ENCODE peak calls at places on chromosome 13, in five cellular contexts. X, K, I, S and L are unnamed samples.

GRCh38 chr13:84816567-84817133 is 934.4 kb upstream of the SLITRK1 start:
- DNase-seq in X (no peak), K (no peak), I (no peak), S (no peak), L (no peak)

GRCh38 chr13:113641426-113641825 is 16.6 kb downstream of the ATP4B start:
- DNase-seq in X (no peak), K (no peak), I (no peak), S (no peak), L (no peak)

GRCh38 chr13:29505950-29506349 is 89.5 kb downstream of the SLC7A1 start:
- DNase-seq in X (no peak), K (no peak), I (no peak), S (no peak), L (no peak)

GRCh38 chr13:112873851-112874750 is 94.9 kb upstream of the MCF2L start:
- DNase-seq in X (peak), K (no peak), I (no peak), S (peak), L (peak)

GRCh38 chr13:105035092-105035491 is 1500.4 kb downstream of the EFNB2 start:
- DNase-seq in X (no peak), K (no peak), I (no peak), S (no peak), L (no peak)

GRCh38 chr13:23902975-23903905 is 5.9 kb upstream of the C1QTNF9B start:
- DNase-seq in X (no peak), K (no peak), I (no peak), S (no peak), L (no peak)

GRCh38 chr13:35179494-35179893 is 237.4 kb downstream of the NBEA start:
- DNase-seq in X (peak), K (no peak), I (no peak), S (no peak), L (no peak)

GRCh38 chr13:20799726-20800416 is 26.1 kb upstream of the EEF1AKMT1 start:
- DNase-seq in X (peak), K (no peak), I (no peak), S (no peak), L (no peak)

GRCh38 chr13:67341406-67341805 is 111.3 kb upstream of the PCDH9 start:
- DNase-seq in X (no peak), K (no peak), I (no peak), S (no peak), L (no peak)

GRCh38 chr13:50916701-50917184 is 7.2 kb downstream of the RNASEH2B start:
- DNase-seq in X (no peak), K (peak), I (no peak), S (no peak), L (no peak)

GRCh38 chr13:74110053-74110452 is 24.2 kb downstream of the KLF12 start:
- DNase-seq in X (no peak), K (no peak), I (no peak), S (no peak), L (no peak)

GRCh38 chr13:29954082-29955043 is 103.9 kb upstream of the UBL3 start:
- DNase-seq in X (no peak), K (no peak), I (peak), S (no peak), L (no peak)

GRCh38 chr13:95734124-95734523 is 57.2 kb downstream of the DNAJC3 start:
- DNase-seq in X (no peak), K (no peak), I (no peak), S (no peak), L (no peak)

GRCh38 chr13:110464547-110465343 is 96.8 kb downstream of the RAB20 start:
- DNase-seq in X (no peak), K (no peak), I (no peak), S (no peak), L (no peak)

GRCh38 chr13:114235697-114236096 is 1.0 kb downstream of the CDC16 start:
- DNase-seq in X (no peak), K (no peak), I (no peak), S (no peak), L (no peak)

GRCh38 chr13:94121686-94122085 is 357.8 kb downstream of the DCT start:
- DNase-seq in X (peak), K (no peak), I (no peak), S (no peak), L (no peak)

GRCh38 chr13:109782066-109782822 is 4.1 kb downstream of the IRS2 start:
- DNase-seq in X (no peak), K (no peak), I (no peak), S (no peak), L (no peak)

GRCh38 chr13:110636701-110637201 is 21.4 kb downstream of the NAXD start:
- DNase-seq in X (no peak), K (no peak), I (no peak), S (no peak), L (peak)

GRCh38 chr13:63190742-63191141 is 1775.1 kb upstream of the PCDH20 start:
- DNase-seq in X (peak), K (no peak), I (no peak), S (no peak), L (no peak)

GRCh38 chr13:102128216-102128800 is 273.5 kb downstream of the FGF14 start:
- DNase-seq in X (peak), K (no peak), I (no peak), S (no peak), L (no peak)

GRCh38 chr13:112062047-112062618 is 4.8 kb upstream of the SOX1 start:
- DNase-seq in X (no peak), K (no peak), I (no peak), S (peak), L (peak)

GRCh38 chr13:100234524-100235136 is 145.7 kb downstream of the PCCA start:
- DNase-seq in X (peak), K (no peak), I (no peak), S (no peak), L (no peak)

GRCh38 chr13:43284162-43284561 is 260.8 kb downstream of the DNAJC15 start:
- DNase-seq in X (peak), K (no peak), I (no peak), S (no peak), L (no peak)

GRCh38 chr13:21465710-21466160 is 6.6 kb upstream of the ZDHHC20 start:
- DNase-seq in X (no peak), K (no peak), I (no peak), S (no peak), L (peak)

GRCh38 chr13:39102981-39103490 is 64.8 kb downstream of the NHLRC3 start:
- DNase-seq in X (no peak), K (peak), I (no peak), S (no peak), L (no peak)

GRCh38 chr13:108915095-108915633 is 285.8 kb downstream of the MYO16 start:
- DNase-seq in X (peak), K (peak), I (no peak), S (no peak), L (peak)

GRCh38 chr13:51303063-51303552 is 36.4 kb upstream of the SERPINE3 start:
- DNase-seq in X (no peak), K (no peak), I (no peak), S (no peak), L (no peak)

GRCh38 chr13:100290165-100290801 is 201.4 kb downstream of the PCCA start:
- DNase-seq in X (no peak), K (no peak), I (no peak), S (no peak), L (no peak)

GRCh38 chr13:99580500-99581268 is 79.4 kb downstream of the TM9SF2 start:
- DNase-seq in X (no peak), K (no peak), I (no peak), S (no peak), L (no peak)

GRCh38 chr13:29859971-29860370 is 9.6 kb upstream of the UBL3 start:
- DNase-seq in X (peak), K (no peak), I (no peak), S (no peak), L (no peak)

GRCh38 chr13:23724196-23724970 is 154.2 kb downstream of the TNFRSF19 start:
- DNase-seq in X (peak), K (no peak), I (no peak), S (no peak), L (no peak)

GRCh38 chr13:42057918-42058530 is 9.6 kb downstream of the DGKH start:
- DNase-seq in X (no peak), K (no peak), I (no peak), S (no peak), L (no peak)

GRCh38 chr13:111115841-111116500 is 861 bp downstream of the ARHGEF7 start:
- DNase-seq in X (peak), K (no peak), I (no peak), S (no peak), L (no peak)

GRCh38 chr13:31043891-31044657 is 111.6 kb downstream of the TEX26 start:
- DNase-seq in X (peak), K (peak), I (peak), S (peak), L (peak)